ENCODE peak calls at places on chromosomes 4 and X, in eight cellular contexts. Z is IMR-90; B is neuronal stem cell; C is CD8-positive, alpha-beta memory T cell; K is A549; A is aorta; L is psoas muscle; F is effector memory CD4-positive, alpha-beta T cell. V is an unnamed sample.

GRCh38 chr4:153684182-153685073 is at the start of gene TLR2:
- DNase-seq in Z (no peak), B (peak), C (peak), K (peak), A (peak), L (peak), F (peak), V (no peak)

GRCh38 chr4:158129649-158130048 is 43.2 kb downstream of the GASK1B start:
- DNase-seq in Z (no peak), B (no peak), C (no peak), K (no peak), A (no peak), L (no peak), F (no peak), V (no peak)

GRCh38 chr4:10045481-10045880 is 24.2 kb upstream of the SLC2A9 start:
- DNase-seq in Z (peak), B (no peak), C (no peak), K (peak), A (no peak), L (no peak), F (no peak), V (no peak)

GRCh38 chr4:125283702-125284279 is 31.0 kb upstream of the FAT4 start:
- DNase-seq in Z (peak), B (no peak), C (no peak), K (no peak), A (no peak), L (no peak), F (no peak), V (no peak)

GRCh38 chr4:183185018-183185417 is 86.0 kb downstream of the WWC2 start:
- DNase-seq in Z (peak), B (no peak), C (no peak), K (no peak), A (no peak), L (no peak), F (no peak), V (no peak)

GRCh38 chrX:153633607-153634180 is 13.3 kb upstream of the DUSP9 start:
- DNase-seq in Z (no peak), B (no peak), C (no peak), K (no peak), A (no peak), L (no peak), F (no peak), V (no peak)

GRCh38 chr4:3330682-3331081 is 37.9 kb downstream of the RGS12 start:
- DNase-seq in Z (no peak), B (no peak), C (no peak), K (no peak), A (no peak), L (no peak), F (no peak), V (no peak)

GRCh38 chr4:83629945-83630684 is 94.2 kb downstream of the GPAT3 start:
- DNase-seq in Z (peak), B (no peak), C (no peak), K (no peak), A (no peak), L (no peak), F (no peak), V (peak)

GRCh38 chrX:19790829-19791228 is 96.6 kb downstream of the SH3KBP1 start:
- DNase-seq in Z (no peak), B (no peak), C (no peak), K (no peak), A (no peak), L (no peak), F (no peak), V (no peak)

GRCh38 chrX:110159235-110159634 is 156.3 kb downstream of the TMEM164 start:
- DNase-seq in Z (no peak), B (no peak), C (no peak), K (no peak), A (no peak), L (no peak), F (no peak), V (no peak)

GRCh38 chrX:144819406-144819805 is 427.9 kb upstream of the SPANXN1 start:
- DNase-seq in Z (no peak), B (no peak), C (no peak), K (no peak), A (no peak), L (no peak), F (no peak), V (no peak)

GRCh38 chr4:17605236-17605635 is 9.2 kb upstream of the MED28 start:
- DNase-seq in Z (peak), B (no peak), C (no peak), K (no peak), A (no peak), L (no peak), F (no peak), V (no peak)

GRCh38 chrX:78746496-78746895 is 1.0 kb upstream of the LPAR4 start:
- DNase-seq in Z (no peak), B (peak), C (no peak), K (no peak), A (no peak), L (no peak), F (no peak), V (no peak)

GRCh38 chr4:119212964-119213606 is 572 bp downstream of the USP53 start:
- DNase-seq in Z (peak), B (peak), C (peak), K (peak), A (peak), L (peak), F (peak), V (peak)

GRCh38 chrX:103248553-103248952 is 6.4 kb downstream of the TCEAL8 start:
- DNase-seq in Z (peak), B (no peak), C (no peak), K (peak), A (no peak), L (no peak), F (no peak), V (no peak)

GRCh38 chr4:144411700-144412099 is 234.3 kb upstream of the HHIP start:
- DNase-seq in Z (no peak), B (no peak), C (no peak), K (no peak), A (no peak), L (no peak), F (no peak), V (no peak)

GRCh38 chr4:113657834-113658233 is 103.7 kb downstream of the CAMK2D start:
- DNase-seq in Z (peak), B (no peak), C (no peak), K (no peak), A (no peak), L (no peak), F (no peak), V (no peak)

GRCh38 chrX:63686878-63687714 is 97.9 kb downstream of the ARHGEF9 start:
- DNase-seq in Z (peak), B (peak), C (no peak), K (peak), A (no peak), L (no peak), F (no peak), V (no peak)

GRCh38 chr4:74522251-74522991 is 77.5 kb downstream of the AREG start:
- DNase-seq in Z (peak), B (no peak), C (no peak), K (no peak), A (no peak), L (no peak), F (no peak), V (no peak)

GRCh38 chr4:123438031-123438430 is 41.4 kb downstream of the SPRY1 start:
- DNase-seq in Z (no peak), B (no peak), C (no peak), K (no peak), A (no peak), L (no peak), F (no peak), V (no peak)

GRCh38 chrX:82765806-82766205 is 742.3 kb upstream of the POU3F4 start:
- DNase-seq in Z (no peak), B (no peak), C (no peak), K (no peak), A (no peak), L (no peak), F (no peak), V (no peak)

GRCh38 chrX:122625821-122626220 is 558.3 kb upstream of the GRIA3 start:
- DNase-seq in Z (peak), B (no peak), C (no peak), K (no peak), A (no peak), L (no peak), F (no peak), V (no peak)

GRCh38 chr4:62512271-62512670 is 1312.1 kb downstream of the ADGRL3 start:
- DNase-seq in Z (no peak), B (no peak), C (no peak), K (no peak), A (no peak), L (no peak), F (no peak), V (no peak)

GRCh38 chrX:24229967-24230366 is 80.4 kb downstream of the ZFX start:
- DNase-seq in Z (no peak), B (no peak), C (no peak), K (no peak), A (no peak), L (no peak), F (no peak), V (no peak)

GRCh38 chr4:73762409-73762808 is 22.0 kb downstream of the CXCL8 start:
- DNase-seq in Z (no peak), B (no peak), C (no peak), K (no peak), A (no peak), L (no peak), F (no peak), V (no peak)

GRCh38 chr4:113825272-113825671 is 63.7 kb upstream of the CAMK2D start:
- DNase-seq in Z (no peak), B (no peak), C (no peak), K (no peak), A (no peak), L (no peak), F (no peak), V (no peak)

GRCh38 chr4:124060261-124060918 is 652.1 kb downstream of the ANKRD50 start:
- DNase-seq in Z (peak), B (no peak), C (no peak), K (no peak), A (peak), L (peak), F (no peak), V (no peak)

GRCh38 chr4:12084690-12085089 is 656.0 kb upstream of the HS3ST1 start:
- DNase-seq in Z (no peak), B (no peak), C (no peak), K (no peak), A (no peak), L (no peak), F (no peak), V (peak)

GRCh38 chr4:143375326-143376073 is 38.8 kb downstream of the GAB1 start:
- DNase-seq in Z (no peak), B (no peak), C (no peak), K (no peak), A (peak), L (no peak), F (no peak), V (no peak)

GRCh38 chr4:174252412-174252811 is 31.1 kb downstream of the FBXO8 start:
- DNase-seq in Z (no peak), B (no peak), C (no peak), K (no peak), A (no peak), L (no peak), F (no peak), V (peak)

GRCh38 chr4:6476893-6477292 is 4.5 kb upstream of the PPP2R2C start:
- DNase-seq in Z (no peak), B (no peak), C (no peak), K (no peak), A (no peak), L (no peak), F (no peak), V (no peak)

GRCh38 chr4:8007581-8007980 is 67.9 kb upstream of the AFAP1 start:
- DNase-seq in Z (no peak), B (no peak), C (no peak), K (no peak), A (no peak), L (no peak), F (no peak), V (no peak)

GRCh38 chr4:142923619-142924018 is 77.5 kb upstream of the INPP4B start:
- DNase-seq in Z (no peak), B (no peak), C (no peak), K (no peak), A (no peak), L (no peak), F (no peak), V (no peak)

GRCh38 chr4:3851881-3852280 is 85.7 kb downstream of the ADRA2C start:
- DNase-seq in Z (no peak), B (no peak), C (no peak), K (no peak), A (no peak), L (no peak), F (no peak), V (no peak)

GRCh38 chrX:69022430-69022829 is 142.8 kb downstream of the PJA1 start:
- DNase-seq in Z (no peak), B (no peak), C (no peak), K (no peak), A (no peak), L (no peak), F (no peak), V (no peak)

GRCh38 chrX:73916931-73917657 is 354.1 kb downstream of the CHIC1 start:
- DNase-seq in Z (peak), B (peak), C (no peak), K (peak), A (no peak), L (no peak), F (no peak), V (peak)

GRCh38 chr4:154877110-154877760 is 96.2 kb downstream of the RBM46 start:
- DNase-seq in Z (peak), B (no peak), C (no peak), K (no peak), A (no peak), L (no peak), F (no peak), V (peak)

GRCh38 chr4:154868423-154869194 is 87.5 kb downstream of the RBM46 start:
- DNase-seq in Z (no peak), B (peak), C (no peak), K (no peak), A (no peak), L (no peak), F (no peak), V (no peak)

GRCh38 chr4:154872198-154872597 is 91.1 kb downstream of the RBM46 start:
- DNase-seq in Z (no peak), B (no peak), C (no peak), K (no peak), A (no peak), L (no peak), F (no peak), V (no peak)
- H3K27ac ChIP-seq in Z (no peak), B (no peak), C (no peak), K (no peak), A (no peak), L (no peak), F (no peak), V (no peak)

GRCh38 chr4:186019264-186019663 is 49.7 kb upstream of the TLR3 start:
- DNase-seq in Z (no peak), B (no peak), C (no peak), K (no peak), A (no peak), L (no peak), F (no peak), V (no peak)

GRCh38 chr4:186016796-186017195 is 52.2 kb upstream of the TLR3 start:
- DNase-seq in Z (no peak), B (no peak), C (no peak), K (no peak), A (no peak), L (no peak), F (no peak), V (no peak)

GRCh38 chr4:186018261-186018660 is 50.7 kb upstream of the TLR3 start:
- DNase-seq in Z (no peak), B (no peak), C (no peak), K (no peak), A (no peak), L (no peak), F (no peak), V (no peak)

GRCh38 chr4:186018756-186019155 is 50.2 kb upstream of the TLR3 start:
- DNase-seq in Z (no peak), B (no peak), C (no peak), K (no peak), A (no peak), L (no peak), F (no peak), V (no peak)

GRCh38 chr4:186017801-186018200 is 51.2 kb upstream of the TLR3 start:
- DNase-seq in Z (no peak), B (no peak), C (no peak), K (no peak), A (no peak), L (no peak), F (no peak), V (no peak)
- H3K27ac ChIP-seq in Z (no peak), B (no peak), C (no peak), K (no peak), A (no peak), L (no peak), F (no peak), V (no peak)

GRCh38 chr4:68466185-68466584 is 18.9 kb downstream of the TMPRSS11E start:
- DNase-seq in Z (peak), B (no peak), C (no peak), K (no peak), A (no peak), L (no peak), F (no peak), V (peak)

GRCh38 chr4:68461790-68462189 is 14.5 kb downstream of the TMPRSS11E start:
- DNase-seq in Z (no peak), B (no peak), C (no peak), K (no peak), A (no peak), L (no peak), F (no peak), V (no peak)

GRCh38 chr4:68466751-68467150 is 19.5 kb downstream of the TMPRSS11E start:
- DNase-seq in Z (no peak), B (no peak), C (no peak), K (no peak), A (no peak), L (no peak), F (no peak), V (peak)

GRCh38 chr4:68463796-68464195 is 16.5 kb downstream of the TMPRSS11E start:
- DNase-seq in Z (peak), B (no peak), C (no peak), K (no peak), A (no peak), L (no peak), F (no peak), V (peak)

GRCh38 chr4:68465058-68465457 is 17.8 kb downstream of the TMPRSS11E start:
- DNase-seq in Z (no peak), B (no peak), C (no peak), K (no peak), A (no peak), L (no peak), F (no peak), V (peak)
- H3K27ac ChIP-seq in Z (no peak), B (no peak), C (no peak), K (no peak), A (no peak), L (no peak), F (no peak), V (peak)

DNA sequence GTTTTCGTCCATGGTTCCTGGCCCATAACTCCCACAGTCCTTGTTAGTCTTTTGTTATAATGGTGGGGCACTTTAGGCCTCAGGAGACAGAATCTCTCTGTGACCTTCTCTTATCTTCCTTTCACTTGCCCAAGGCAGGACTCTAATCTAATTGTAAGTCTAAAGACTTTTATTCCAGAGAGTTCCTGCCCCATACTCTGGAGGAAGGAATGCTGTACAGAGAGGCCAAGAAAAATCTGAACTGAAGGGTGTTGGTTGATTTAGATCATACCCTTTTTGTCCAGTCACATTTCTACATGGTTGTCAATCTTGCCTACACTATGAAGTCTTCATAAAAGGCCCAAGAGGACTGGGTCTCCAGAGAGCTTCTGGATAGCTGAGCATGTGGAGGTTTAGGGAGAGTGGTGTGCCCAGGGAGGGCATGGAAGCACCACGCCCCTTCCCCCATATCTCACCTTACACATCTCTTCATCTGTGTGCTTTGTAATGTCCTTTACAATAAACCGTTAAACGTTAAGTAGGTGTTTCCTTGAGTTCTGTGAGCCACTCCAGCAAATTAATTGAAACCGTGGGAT is 84.5 kb downstream of the AFF1 start:
- DNase-seq in Z (no peak), B (no peak), C (no peak), K (no peak), A (no peak), L (no peak), F (no peak), V (no peak)
- H3K27ac ChIP-seq in Z (no peak), B (no peak), C (no peak), K (peak), A (no peak), L (peak), F (no peak), V (no peak)

GRCh38 chrX:7925867-7926472 is 1.2 kb downstream of the PNPLA4 start:
- DNase-seq in Z (peak), B (peak), C (peak), K (peak), A (peak), L (peak), F (peak), V (no peak)

GRCh38 chrX:7927259-7928167 is at the start of gene PNPLA4:
- DNase-seq in Z (peak), B (peak), C (peak), K (peak), A (peak), L (peak), F (peak), V (peak)

GRCh38 chrX:7921750-7922149 is 5.5 kb downstream of the PNPLA4 start:
- DNase-seq in Z (no peak), B (no peak), C (no peak), K (no peak), A (no peak), L (no peak), F (no peak), V (no peak)

GRCh38 chrX:7926914-7927258 is 327 bp downstream of the PNPLA4 start:
- DNase-seq in Z (no peak), B (no peak), C (no peak), K (no peak), A (no peak), L (no peak), F (no peak), V (no peak)

DNA sequence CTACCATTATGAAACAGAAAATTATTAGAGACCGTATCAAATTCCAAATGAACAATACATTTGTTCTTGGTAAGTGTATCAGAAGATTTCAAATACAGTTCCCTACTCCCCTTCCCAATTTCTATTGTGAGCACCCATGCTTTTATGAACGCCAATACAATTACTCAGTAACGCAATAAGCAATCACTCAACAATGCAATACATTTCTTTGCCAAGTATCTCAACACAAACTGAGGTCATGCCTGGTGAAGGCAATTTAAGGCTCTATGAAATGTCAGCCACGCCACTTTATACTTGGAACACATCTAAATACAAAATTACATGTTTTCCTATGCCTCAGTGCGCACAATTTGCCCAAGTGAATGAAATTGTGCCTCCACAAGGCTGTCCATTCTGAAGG is 712 bp downstream of the PNPLA4 start:
- DNase-seq in Z (peak), B (no peak), C (no peak), K (no peak), A (no peak), L (no peak), F (no peak), V (no peak)
- H3K27ac ChIP-seq in Z (no peak), B (no peak), C (peak), K (peak), A (no peak), L (peak), F (peak), V (peak)

GRCh38 chr4:1952719-1953118 is 56.1 kb downstream of the NELFA start:
- DNase-seq in Z (no peak), B (no peak), C (no peak), K (no peak), A (no peak), L (no peak), F (no peak), V (no peak)
- H3K27ac ChIP-seq in Z (no peak), B (no peak), C (no peak), K (no peak), A (no peak), L (no peak), F (no peak), V (no peak)